ENCODE peak calls at places on chromosome 11, in six cellular contexts. D, J, N, V, H and R are unnamed samples.

GRCh38 chr11:45777127-45777969 is 27.6 kb upstream of the SLC35C1 start:
- DNase-seq in D (peak; percentile 15), V (no peak), N (no peak), J (no peak), H (no peak), R (no peak)

GRCh38 chr11:78789365-78789764 is 214.7 kb upstream of the NARS2 start:
- DNase-seq in J (no peak), V (no peak), H (no peak), N (no peak), D (no peak), R (no peak)

GRCh38 chr11:57214494-57214893 is 22.6 kb downstream of the APLNR start:
- DNase-seq in N (peak; percentile 16), V (no peak), D (no peak), J (no peak), H (no peak), R (no peak)

GRCh38 chr11:130849215-130849568 is 67.1 kb downstream of the SNX19 start:
- DNase-seq in D (no peak), V (no peak), N (peak; percentile 55), H (no peak), J (no peak), R (no peak)

GRCh38 chr11:91078221-91078620 is 855.4 kb upstream of the CHORDC1 start:
- DNase-seq in H (no peak), J (no peak), V (no peak), D (no peak), N (no peak), R (no peak)

GRCh38 chr11:80727315-80727714 is 1286.5 kb upstream of the TENM4 start:
- DNase-seq in D (no peak), N (peak; percentile 47), H (no peak), J (peak; percentile 8), V (no peak), R (no peak)

GRCh38 chr11:77416357-77416756 is 57.5 kb downstream of the PAK1 start:
- DNase-seq in N (no peak), V (no peak), D (no peak), J (no peak), H (no peak), R (no peak)

GRCh38 chr11:133900176-133901105 is 55.1 kb upstream of the SPATA19 start:
- DNase-seq in N (no peak), D (peak; percentile 23), V (no peak), H (no peak), J (no peak), R (no peak)

GRCh38 chr11:68992743-68993255 is 12.0 kb upstream of the MRGPRD start:
- DNase-seq in D (no peak), J (no peak), N (no peak), V (no peak), H (no peak), R (no peak)